ENCODE peak calls at places on chromosomes 6 and 20, in five cellular contexts. O is Panc1, I is T-helper 22 cell, L is glomerular endothelial cell, Y is heart right ventricle. G is an unnamed sample.

GRCh38 chr20:38673731-38674177 is 50.5 kb upstream of the SLC32A1 start:
- DNase-seq in O (no peak), I (no peak), L (no peak), Y (no peak), G (no peak)

GRCh38 chr20:21262812-21263211 is 40.3 kb upstream of the XRN2 start:
- DNase-seq in O (no peak), I (no peak), L (no peak), Y (no peak), G (no peak)

GRCh38 chr6:167858086-167858591 is 31.4 kb downstream of the AFDN start:
- DNase-seq in O (no peak), I (no peak), L (no peak), Y (no peak), G (no peak)

GRCh38 chr6:134288538-134289203 is 29.2 kb downstream of the SGK1 start:
- DNase-seq in O (peak), I (no peak), L (peak), Y (no peak), G (peak)

GRCh38 chr6:19322691-19323470 is 514.3 kb upstream of the ID4 start:
- DNase-seq in O (no peak), I (no peak), L (no peak), Y (no peak), G (no peak)

GRCh38 chr6:96164802-96165201 is 149.0 kb downstream of the FUT9 start:
- DNase-seq in O (no peak), I (no peak), L (no peak), Y (no peak), G (no peak)

GRCh38 chr6:106547556-106547955 is 81.7 kb downstream of the RTN4IP1 start:
- DNase-seq in O (no peak), I (no peak), L (no peak), Y (no peak), G (no peak)

GRCh38 chr20:17959257-17959627 is 9.4 kb downstream of the SNX5 start:
- DNase-seq in O (no peak), I (no peak), L (no peak), Y (no peak), G (no peak)

GRCh38 chr20:36061754-36062153 is 92.8 kb upstream of the EPB41L1 start:
- DNase-seq in O (no peak), I (no peak), L (no peak), Y (peak), G (no peak)

GRCh38 chr6:16278048-16278724 is 39.8 kb downstream of the GMPR start:
- DNase-seq in O (no peak), I (no peak), L (no peak), Y (no peak), G (no peak)

GRCh38 chr6:156905801-156906200 is 128.6 kb downstream of the ARID1B start:
- DNase-seq in O (no peak), I (no peak), L (no peak), Y (no peak), G (no peak)

GRCh38 chr6:105346052-105346451 is 56.8 kb downstream of the PREP start:
- DNase-seq in O (no peak), I (no peak), L (no peak), Y (no peak), G (no peak)

GRCh38 chr6:14074723-14075503 is 42.7 kb upstream of the CD83 start:
- DNase-seq in O (no peak), I (no peak), L (no peak), Y (peak), G (no peak)

GRCh38 chr6:43771858-43772570 is 2.0 kb downstream of the VEGFA start:
- DNase-seq in O (no peak), I (no peak), L (no peak), Y (no peak), G (peak)